ENCODE peak calls at places on chromosomes 4 and X, in four cellular contexts. One of them, this sample, is unnamed.

GRCh38 chr4:38177035-38177791 is 217.0 kb downstream of the PTTG2 start:
- DNase-seq in GM12891: no peak
- DNase-seq in aorta: no peak
- DNase-seq in midbrain: no peak
- DNase-seq in this sample: no peak

GRCh38 chr4:67549123-67549522 is 3.8 kb upstream of the CENPC start:
- DNase-seq in GM12891: no peak
- DNase-seq in aorta: no peak
- DNase-seq in midbrain: no peak
- DNase-seq in this sample: no peak

GRCh38 chr4:116585240-116585639 is 500.1 kb downstream of the TRAM1L1 start:
- DNase-seq in GM12891: no peak
- DNase-seq in aorta: no peak
- DNase-seq in midbrain: no peak
- DNase-seq in this sample: no peak

GRCh38 chrX:101750744-101751143 is 91.1 kb upstream of the ARMCX2 start:
- DNase-seq in GM12891: no peak
- DNase-seq in aorta: no peak
- DNase-seq in midbrain: no peak
- DNase-seq in this sample: no peak

GRCh38 chr4:25233194-25233593 is 639 bp upstream of the PI4K2B start:
- DNase-seq in GM12891: no peak
- DNase-seq in aorta: no peak
- DNase-seq in midbrain: no peak
- DNase-seq in this sample: no peak

GRCh38 chr4:8323947-8324555 is 54.5 kb downstream of the HTRA3 start:
- DNase-seq in GM12891: no peak
- DNase-seq in aorta: peak
- DNase-seq in midbrain: no peak
- DNase-seq in this sample: no peak

GRCh38 chr4:148834804-148835598 is 392.8 kb upstream of the NR3C2 start:
- DNase-seq in GM12891: no peak
- DNase-seq in aorta: no peak
- DNase-seq in midbrain: peak
- DNase-seq in this sample: peak

GRCh38 chrX:118418811-118419251 is 72.9 kb downstream of the WDR44 start:
- DNase-seq in GM12891: no peak
- DNase-seq in aorta: no peak
- DNase-seq in midbrain: no peak
- DNase-seq in this sample: no peak

This sample was measured in globus pallidus.